ENCODE peak calls at places on chromosomes 4 and X, in six cellular contexts. Y, S, V, M, Z and T are unnamed samples.
A peak's percentile ranks its signal among the peaks of the same experiment; 100 is the strongest.

GRCh38 chr4:10963958-10964705 is 279.6 kb upstream of the CLNK start:
- DNase-seq in V (no peak), M (no peak), Z (no peak), S (no peak), Y (peak; percentile 4), T (no peak)

GRCh38 chr4:8746523-8747466 is 124.8 kb downstream of the HMX1 start:
- DNase-seq in M (no peak), S (no peak), V (no peak), Y (no peak), Z (no peak), T (no peak)

GRCh38 chr4:27176400-27176799 is 315.8 kb downstream of the STIM2 start:
- DNase-seq in V (peak; percentile 58), M (no peak), Y (peak; percentile 6), S (no peak), Z (no peak), T (peak; percentile 41)

GRCh38 chr4:24470681-24471622 is 113.4 kb downstream of the DHX15 start:
- DNase-seq in Y (peak; percentile 68), Z (peak; percentile 34), S (peak; percentile 30), V (peak; percentile 23), M (peak; percentile 34), T (peak; percentile 50)

GRCh38 chrX:15173411-15173810 is 96.5 kb downstream of the ASB9 start:
- DNase-seq in Y (no peak), Z (no peak), V (no peak), S (no peak), M (no peak), T (no peak)

GRCh38 chr4:162981823-162982222 is 184.9 kb downstream of the NAF1 start:
- DNase-seq in Y (no peak), Z (no peak), M (no peak), V (no peak), S (no peak), T (no peak)

GRCh38 chr4:149531861-149532260 is 283.8 kb downstream of the IQCM start:
- DNase-seq in Z (no peak), Y (peak; percentile 52), S (no peak), V (no peak), M (no peak), T (no peak)

GRCh38 chr4:120540625-120541024 is 381.9 kb downstream of the PRDM5 start:
- DNase-seq in V (no peak), M (no peak), Y (no peak), Z (no peak), S (no peak), T (no peak)

GRCh38 chr4:121943941-121944340 is 7.9 kb downstream of the TRPC3 start:
- DNase-seq in Z (no peak), V (peak; percentile 13), Y (no peak), M (peak; percentile 25), S (no peak), T (peak; percentile 66)

GRCh38 chr4:960736-961650 is 12.4 kb downstream of the DGKQ start:
- DNase-seq in Z (no peak), V (no peak), M (no peak), Y (no peak), S (peak; percentile 20), T (no peak)

GRCh38 chrX:78237127-78237526 is 90.3 kb downstream of the CYSLTR1 start:
- DNase-seq in S (no peak), Z (no peak), M (no peak), Y (no peak), V (peak; percentile 33), T (no peak)

GRCh38 chrX:153601511-153602110 is 2.7 kb upstream of the CCNQ start:
- DNase-seq in Y (no peak), V (no peak), Z (no peak), M (no peak), S (no peak), T (no peak)

GRCh38 chr4:68272860-68273259 is 27.4 kb upstream of the TMPRSS11B start:
- DNase-seq in Z (no peak), M (no peak), V (no peak), S (no peak), Y (no peak), T (no peak)

GRCh38 chr4:24208691-24209090 is 318.8 kb upstream of the PPARGC1A start:
- DNase-seq in V (no peak), Z (no peak), Y (no peak), M (no peak), S (no peak), T (no peak)

GRCh38 chr4:120293341-120293740 is 226.7 kb upstream of the MAD2L1 start:
- DNase-seq in M (no peak), Z (no peak), S (no peak), Y (peak; percentile 18), V (no peak), T (no peak)

GRCh38 chr4:87310691-87311335 is 11.9 kb downstream of the HSD17B13 start:
- DNase-seq in S (no peak), Y (no peak), Z (no peak), M (no peak), V (no peak), T (no peak)

GRCh38 chr4:186887211-186887785 is 163.6 kb upstream of the FAT1 start:
- DNase-seq in M (no peak), Y (peak; percentile 9), V (no peak), Z (no peak), S (no peak), T (no peak)

GRCh38 chrX:138026211-138026610 is 460.3 kb downstream of the ZIC3 start:
- DNase-seq in S (no peak), V (peak; percentile 13), Y (peak; percentile 18), Z (no peak), M (no peak), T (no peak)

GRCh38 chr4:183955666-183956065 is 50.6 kb downstream of the STOX2 start:
- DNase-seq in S (no peak), M (no peak), Z (no peak), V (no peak), Y (no peak), T (no peak)

GRCh38 chrX:20320461-20321159 is 53.9 kb upstream of the RPS6KA3 start:
- DNase-seq in V (peak; percentile 59), Y (no peak), Z (no peak), M (no peak), S (no peak), T (no peak)

GRCh38 chrX:55488559-55489314 is 911 bp downstream of the USP51 start:
- DNase-seq in Y (peak; percentile 68), M (peak; percentile 34), S (peak; percentile 72), Z (peak; percentile 74), V (peak; percentile 61), T (peak; percentile 67)

GRCh38 chr4:95092762-95093161 is 335.0 kb downstream of the BMPR1B start:
- DNase-seq in V (no peak), Z (no peak), Y (no peak), S (no peak), M (no peak), T (no peak)

GRCh38 chrX:109714340-109714958 is 18.6 kb downstream of the ACSL4 start:
- DNase-seq in Z (no peak), Y (peak; percentile 82), V (no peak), S (no peak), M (no peak), T (no peak)

GRCh38 chrX:29044802-29045201 is 457.6 kb downstream of the IL1RAPL1 start:
- DNase-seq in Y (peak; percentile 41), Z (no peak), M (no peak), S (no peak), V (no peak), T (no peak)
- TF ChIP-seq CTCF in Y (peak; percentile 53), Z (no peak), M (peak; percentile 48), S (peak; percentile 22), V (no peak), T (no peak)

GRCh38 chr4:5821665-5822358 is 71.1 kb downstream of the CRMP1 start:
- DNase-seq in Y (no peak), S (no peak), V (peak; percentile 38), Z (no peak), M (peak; percentile 25), T (peak; percentile 70)
- TF ChIP-seq CTCF in Y (peak; percentile 74), S (peak; percentile 52), V (peak; percentile 87), Z (no peak), M (peak; percentile 69), T (peak; percentile 91)

DNA sequence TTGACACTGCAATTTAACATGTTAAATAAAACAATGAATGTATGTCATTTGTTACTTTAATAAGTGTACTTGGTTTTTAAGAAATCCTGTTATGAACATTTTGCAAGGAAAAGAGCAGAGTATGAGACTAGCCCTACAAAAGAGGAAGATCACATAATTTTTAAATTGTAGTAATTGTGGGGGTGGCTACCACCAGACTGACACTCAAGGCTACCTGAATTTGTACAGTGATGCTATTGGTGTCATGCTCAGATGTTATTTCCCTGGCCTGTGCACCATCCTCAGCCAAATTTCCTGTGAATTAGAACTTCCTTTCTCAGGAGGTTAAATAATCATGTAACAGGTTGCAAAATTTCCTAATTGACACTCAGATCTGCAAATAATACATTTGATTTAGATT is 157.5 kb downstream of the BANK1 start:
- DNase-seq in Z (no peak), Y (no peak), M (no peak), V (no peak), S (no peak), T (no peak)
- TF ChIP-seq CTCF in Z (no peak), Y (no peak), M (no peak), V (no peak), S (no peak), T (no peak)

GRCh38 chr4:3871881-3872833 is 106.0 kb downstream of the ADRA2C start:
- DNase-seq in S (no peak), Y (no peak), M (no peak), Z (no peak), V (no peak), T (peak; percentile 19)

GRCh38 chr4:3875466-3875865 is 109.3 kb downstream of the ADRA2C start:
- DNase-seq in S (no peak), Z (no peak), Y (no peak), M (no peak), V (no peak), T (peak; percentile 17)

GRCh38 chr4:3874525-3875110 is 108.4 kb downstream of the ADRA2C start:
- DNase-seq in M (no peak), V (no peak), S (no peak), Y (no peak), Z (no peak), T (peak; percentile 2)

GRCh38 chr4:3872834-3873313 is 106.7 kb downstream of the ADRA2C start:
- DNase-seq in S (no peak), V (no peak), Y (no peak), Z (no peak), M (no peak), T (peak; percentile 10)

GRCh38 chr4:3873446-3874415 is 107.5 kb downstream of the ADRA2C start:
- DNase-seq in S (no peak), Z (no peak), M (no peak), Y (no peak), V (no peak), T (peak; percentile 44)
- TF ChIP-seq CTCF in S (no peak), Z (no peak), M (no peak), Y (no peak), V (no peak), T (no peak)

GRCh38 chr4:53088132-53088531 is 226.0 kb downstream of the RASL11B start:
- DNase-seq in S (no peak), Z (no peak), M (no peak), Y (no peak), V (no peak), T (no peak)
- TF ChIP-seq CTCF in S (no peak), Z (no peak), M (no peak), Y (no peak), V (no peak), T (no peak)

GRCh38 chrX:115989686-115990085 is 180.9 kb upstream of the AGTR2 start:
- DNase-seq in Z (no peak), V (no peak), S (no peak), M (no peak), Y (no peak), T (no peak)

DNA sequence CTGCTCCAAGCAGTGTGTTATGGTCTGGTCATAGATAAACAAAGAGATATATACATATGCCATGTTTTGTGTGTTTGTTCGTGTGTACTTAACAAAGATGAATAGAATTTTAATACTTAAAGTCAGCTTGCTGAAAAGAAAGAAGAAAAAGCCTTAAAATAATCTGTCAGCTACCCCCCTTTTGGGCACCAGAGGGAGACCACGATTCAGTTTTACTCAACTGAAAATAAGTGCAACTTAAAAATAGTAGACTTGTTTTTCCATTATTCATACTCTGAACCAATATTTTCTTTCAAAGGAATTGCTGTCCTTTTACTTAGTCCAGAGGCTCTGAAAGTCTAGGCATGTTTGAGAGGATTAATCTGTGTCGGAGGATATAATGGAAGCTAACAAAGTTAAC is 181.7 kb upstream of the AGTR2 start:
- DNase-seq in M (no peak), S (no peak), Y (peak; percentile 14), V (peak; percentile 6), Z (no peak), T (no peak)
- TF ChIP-seq CTCF in M (peak; percentile 61), S (no peak), Y (peak; percentile 34), V (no peak), Z (no peak), T (no peak)